ENCODE peak calls at places on chromosome 1, in five cellular contexts. R is PC-3, E is hepatocyte, M is OCI-LY7, L is neural progenitor cell. U is an unnamed sample.

GRCh38 chr1:20473894-20474293 is 12.1 kb downstream of the CAMK2N1 start:
- DNase-seq in M (no peak), L (no peak), E (no peak), R (no peak), U (no peak)

GRCh38 chr1:65412256-65412983 is 8.0 kb upstream of the LEPR start:
- DNase-seq in L (no peak), E (no peak), M (no peak), R (peak), U (no peak)

GRCh38 chr1:95089888-95090287 is 17.1 kb upstream of the ALG14 start:
- DNase-seq in M (no peak), E (no peak), R (no peak), L (no peak), U (no peak)

GRCh38 chr1:53754484-53755312 is 15.7 kb upstream of the GLIS1 start:
- DNase-seq in L (peak), M (peak), E (peak), R (peak), U (peak)

GRCh38 chr1:151547119-151547899 is 7.2 kb downstream of the TUFT1 start:
- DNase-seq in L (peak), M (no peak), R (peak), E (peak), U (peak)

GRCh38 chr1:5312299-5312686 is 657.9 kb downstream of the AJAP1 start:
- DNase-seq in E (no peak), M (no peak), R (no peak), L (peak), U (no peak)

GRCh38 chr1:15459771-15460719 is 3.5 kb downstream of the CELA2A start:
- DNase-seq in R (no peak), L (no peak), M (no peak), E (no peak), U (no peak)

GRCh38 chr1:160124709-160125478 is 9.3 kb downstream of the ATP1A2 start:
- DNase-seq in R (peak), E (peak), L (no peak), M (no peak), U (no peak)

GRCh38 chr1:153597206-153597605 is 15.7 kb downstream of the S100A16 start:
- DNase-seq in L (no peak), E (no peak), M (no peak), R (peak), U (no peak)

GRCh38 chr1:111628153-111628552 is 8.6 kb downstream of the RAP1A start:
- DNase-seq in L (no peak), E (no peak), R (no peak), M (no peak), U (no peak)

GRCh38 chr1:172421974-172422604 is 1.6 kb downstream of the C1orf105 start:
- DNase-seq in R (no peak), E (no peak), M (no peak), L (no peak), U (no peak)

GRCh38 chr1:22900451-22900850 is 72.2 kb downstream of the LACTBL1 start:
- DNase-seq in R (no peak), M (no peak), L (no peak), E (no peak), U (no peak)

GRCh38 chr1:68464891-68465290 is 15.1 kb upstream of the RPE65 start:
- DNase-seq in E (no peak), M (no peak), L (peak), R (no peak), U (no peak)

GRCh38 chr1:94422115-94422820 is 4.1 kb downstream of the ABCD3 start:
- DNase-seq in L (no peak), R (peak), E (no peak), M (no peak), U (no peak)

GRCh38 chr1:50272923-50273322 is 150.3 kb downstream of the DMRTA2 start:
- DNase-seq in L (no peak), R (no peak), M (no peak), E (no peak), U (no peak)

GRCh38 chr1:2385606-2386280 is 5.6 kb downstream of the MORN1 start:
- DNase-seq in M (no peak), R (no peak), E (no peak), L (no peak), U (no peak)

GRCh38 chr1:190176776-190177175 is 300.9 kb downstream of the BRINP3 start:
- DNase-seq in E (no peak), L (no peak), R (peak), M (no peak), U (no peak)

GRCh38 chr1:216207154-216207553 is 216.1 kb downstream of the USH2A start:
- DNase-seq in E (no peak), M (no peak), L (no peak), R (no peak), U (no peak)

GRCh38 chr1:181791721-181792120 is 269.8 kb downstream of the ZNF648 start:
- DNase-seq in R (no peak), L (no peak), E (no peak), M (no peak), U (no peak)

GRCh38 chr1:21594935-21595897 is 73.9 kb downstream of the RAP1GAP start:
- DNase-seq in L (peak), M (peak), R (peak), E (peak), U (peak)

GRCh38 chr1:111404588-111404987 is 22.9 kb downstream of the OVGP1 start:
- DNase-seq in M (peak), L (no peak), E (no peak), R (no peak), U (no peak)

GRCh38 chr1:225849905-225850304 is 32.3 kb downstream of the TMEM63A start:
- DNase-seq in R (no peak), M (peak), E (no peak), L (no peak), U (no peak)

GRCh38 chr1:207032528-207033017 is at the start of gene C1orf116:
- DNase-seq in R (peak), M (no peak), L (peak), E (peak), U (no peak)

GRCh38 chr1:2526824-2527552 is 592 bp upstream of the PANK4 start:
- DNase-seq in L (no peak), E (peak), M (no peak), R (peak), U (no peak)

GRCh38 chr1:6490181-6491075 is 1.0 kb downstream of the PLEKHG5 start:
- DNase-seq in R (peak), L (peak), M (peak), E (peak), U (peak)

DNA sequence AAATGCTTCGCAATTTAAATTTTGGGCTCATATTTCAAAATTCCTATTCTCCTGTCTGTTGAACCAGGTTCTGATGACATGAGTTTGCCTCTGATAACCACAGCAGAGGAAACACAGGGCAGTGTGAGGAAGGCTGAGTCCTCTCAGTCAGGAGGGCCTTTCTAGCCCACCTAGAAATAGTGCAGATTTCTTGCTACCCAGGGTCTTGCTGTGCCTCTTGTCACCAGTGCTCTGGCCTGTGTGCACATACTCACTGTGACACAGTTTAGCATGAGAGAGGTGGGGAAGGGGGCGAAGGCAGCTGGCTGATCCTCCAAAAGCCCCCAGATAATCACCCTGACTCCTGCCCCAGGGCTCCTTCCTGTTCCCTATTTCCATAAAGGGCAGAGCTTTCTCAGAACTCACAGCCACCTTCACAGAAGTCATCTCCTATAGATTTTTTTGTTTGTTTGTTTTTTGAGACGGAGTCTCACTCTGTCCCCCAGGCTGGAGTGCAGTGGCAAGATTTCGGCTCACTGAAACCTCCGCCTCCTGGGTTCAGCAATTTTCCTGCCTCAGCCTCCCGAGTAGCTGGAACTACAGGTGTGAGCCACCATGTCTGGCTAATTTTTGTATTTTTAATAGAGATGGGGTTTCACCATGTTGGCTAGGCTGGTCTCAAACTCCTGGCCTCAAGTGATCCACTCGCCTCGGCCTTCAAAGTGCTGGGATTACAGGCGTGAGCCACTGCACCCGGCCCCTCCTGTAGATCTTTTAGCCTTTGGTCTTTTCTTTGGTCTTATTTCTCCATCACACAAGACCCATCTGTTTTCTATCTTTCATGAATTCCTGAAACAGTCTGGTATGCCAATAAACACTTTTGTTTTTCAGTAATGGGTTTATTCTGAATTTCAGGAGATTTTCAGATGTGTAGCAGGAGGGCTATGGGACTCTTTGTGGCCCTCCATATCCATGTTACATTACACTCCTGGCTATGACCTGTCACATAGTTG is 23.5 kb downstream of the ERRFI1 start:
- DNase-seq in M (no peak), R (no peak), L (no peak), E (no peak), U (no peak)
- H3K27ac ChIP-seq in M (no peak), R (peak), L (no peak), E (peak), U (no peak)

GRCh38 chr1:206023682-206024081 is at the start of gene CTSE:
- DNase-seq in E (peak), R (no peak), L (no peak), M (no peak), U (no peak)

GRCh38 chr1:206021796-206022365 is 1.8 kb downstream of the CTSE start:
- DNase-seq in M (no peak), E (no peak), L (no peak), R (peak), U (no peak)

GRCh38 chr1:206022766-206023165 is 929 bp downstream of the CTSE start:
- DNase-seq in L (no peak), M (no peak), R (no peak), E (no peak), U (no peak)

GRCh38 chr1:206029484-206029883 is 5.8 kb upstream of the CTSE start:
- DNase-seq in E (peak), R (peak), L (no peak), M (no peak), U (no peak)

GRCh38 chr1:206025283-206025820 is 1.7 kb upstream of the CTSE start:
- DNase-seq in M (no peak), L (no peak), E (no peak), R (peak), U (no peak)
- TF ChIP-seq EZH2phosphoT487 in M (no peak), L (no peak), E (no peak), R (no peak), U (no peak)

DNA sequence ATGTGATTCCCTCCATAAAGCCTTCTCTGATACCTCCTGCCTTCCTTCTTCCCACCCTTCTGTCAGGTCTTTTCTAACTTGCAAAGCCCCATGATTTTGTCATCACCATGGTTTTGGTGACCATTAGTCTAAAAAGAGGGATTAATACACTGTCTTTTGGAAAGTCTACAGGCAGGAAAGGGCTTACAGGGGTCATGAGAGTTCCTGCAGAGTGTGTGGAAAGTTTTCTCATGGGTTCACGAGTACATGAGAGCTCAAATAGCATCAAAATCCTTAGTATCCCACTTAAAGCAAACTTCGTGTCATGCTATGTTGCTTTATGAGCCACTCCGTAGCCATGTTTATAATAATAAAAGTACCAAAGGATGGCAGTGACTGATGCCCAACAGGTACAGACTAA is 86.6 kb upstream of the BMP8A start:
- DNase-seq in E (no peak), M (no peak), L (no peak), R (no peak), U (no peak)
- H3K27ac ChIP-seq in E (peak), M (no peak), L (no peak), R (no peak), U (no peak)

GRCh38 chr1:204266504-204267034 is 52.8 kb upstream of the GOLT1A start:
- DNase-seq in L (no peak), R (no peak), E (peak), M (no peak), U (no peak)

GRCh38 chr1:204267191-204267601 is 53.4 kb upstream of the GOLT1A start:
- DNase-seq in M (no peak), R (no peak), L (no peak), E (no peak), U (no peak)

GRCh38 chr1:204264805-204265204 is 51.0 kb upstream of the GOLT1A start:
- DNase-seq in R (no peak), L (no peak), E (no peak), M (no peak), U (no peak)

GRCh38 chr1:204265665-204266064 is 51.9 kb upstream of the GOLT1A start:
- DNase-seq in L (no peak), R (no peak), E (no peak), M (no peak), U (no peak)

GRCh38 chr1:204268101-204268500 is 54.3 kb upstream of the GOLT1A start:
- DNase-seq in M (no peak), E (no peak), R (no peak), L (no peak), U (no peak)
- TF ChIP-seq EZH2phosphoT487 in M (no peak), E (no peak), R (no peak), L (no peak), U (no peak)

GRCh38 chr1:11802973-11803885 is 2.5 kb downstream of the MTHFR start:
- DNase-seq in E (peak), L (peak), M (peak), R (peak), U (peak)

GRCh38 chr1:11800756-11801433 is 4.9 kb downstream of the MTHFR start:
- DNase-seq in E (no peak), L (no peak), M (no peak), R (no peak), U (no peak)

GRCh38 chr1:11804666-11805453 is 904 bp downstream of the MTHFR start:
- DNase-seq in L (peak), R (peak), E (peak), M (no peak), U (peak)

GRCh38 chr1:11800391-11800755 is 5.4 kb downstream of the MTHFR start:
- DNase-seq in M (no peak), L (no peak), R (no peak), E (no peak), U (no peak)

DNA sequence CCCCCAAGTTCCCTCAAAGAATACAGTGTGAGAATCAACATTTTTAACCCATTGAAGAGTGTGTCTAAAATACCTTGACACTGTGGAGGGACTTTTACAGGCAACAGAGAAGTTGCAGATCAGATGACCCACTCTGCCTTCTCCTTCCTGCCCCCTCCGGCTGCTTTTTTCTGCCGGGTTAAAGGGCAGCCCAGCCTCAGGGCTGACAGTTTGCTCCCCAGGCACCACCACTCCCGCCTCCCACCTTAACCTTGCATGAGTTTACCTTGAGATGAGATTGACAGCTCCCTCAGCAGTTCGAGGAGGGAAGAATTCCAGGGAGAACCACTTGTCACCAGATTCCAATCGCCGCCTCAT is 3.2 kb downstream of the MTHFR start:
- DNase-seq in L (peak), E (peak), R (no peak), M (no peak), U (no peak)
- H3K27ac ChIP-seq in L (no peak), E (peak), R (no peak), M (peak), U (no peak)

GRCh38 chr1:221743416-221744208 is 1.7 kb upstream of the DUSP10 start:
- DNase-seq in L (no peak), R (no peak), M (peak), E (no peak), U (no peak)
- TF ChIP-seq EZH2phosphoT487 in L (no peak), R (no peak), M (no peak), E (no peak), U (no peak)

U was measured in MM.1S.